ENCODE peak calls at places on chromosomes 16 and 17, in seven cellular contexts. U is GM12892, O is HepG2, D is K562, F is SK-N-SH, W is H1, N is GM12878. Q is an unnamed sample.

GRCh38 chr17:35709874-35710273 is 21.6 kb upstream of the RASL10B start:
- DNase-seq in U (no peak), O (no peak), D (no peak), F (no peak), W (no peak), N (no peak), Q (no peak)

GRCh38 chr17:56112086-56112485 is 41.2 kb upstream of the ANKFN1 start:
- DNase-seq in U (no peak), O (no peak), D (no peak), F (no peak), W (no peak), N (no peak), Q (no peak)

GRCh38 chr17:2214047-2214717 is 89.4 kb downstream of the SMG6 start:
- DNase-seq in U (no peak), O (no peak), D (peak), F (no peak), W (no peak), N (no peak), Q (no peak)

GRCh38 chr17:185445-186138 is 4.1 kb upstream of the DOC2B start:
- DNase-seq in U (no peak), O (no peak), D (no peak), F (no peak), W (no peak), N (no peak), Q (no peak)

GRCh38 chr17:81863833-81864768 is 3.8 kb upstream of the P4HB start:
- DNase-seq in U (no peak), O (no peak), D (no peak), F (peak), W (no peak), N (no peak), Q (no peak)

GRCh38 chr16:68335175-68335574 is 24.4 kb downstream of the PRMT7 start:
- DNase-seq in U (no peak), O (no peak), D (no peak), F (no peak), W (no peak), N (no peak), Q (no peak)

GRCh38 chr16:56932588-56933265 is 785 bp downstream of the HERPUD1 start:
- DNase-seq in U (no peak), O (peak), D (peak), F (peak), W (peak), N (no peak), Q (no peak)

GRCh38 chr17:45316271-45317112 is at the start of gene MAP3K14:
- DNase-seq in U (peak), O (peak), D (no peak), F (peak), W (peak), N (no peak), Q (no peak)

GRCh38 chr17:48215583-48216139 is 108.1 kb downstream of the SNX11 start:
- DNase-seq in U (no peak), O (peak), D (peak), F (peak), W (peak), N (no peak), Q (no peak)

GRCh38 chr17:28973414-28973813 is 22.1 kb upstream of the PHF12 start:
- DNase-seq in U (no peak), O (no peak), D (no peak), F (peak), W (no peak), N (no peak), Q (no peak)

GRCh38 chr17:37605813-37606505 is 3.3 kb downstream of the SYNRG start:
- DNase-seq in U (no peak), O (no peak), D (no peak), F (no peak), W (no peak), N (no peak), Q (no peak)

GRCh38 chr16:48392407-48392806 is 7.2 kb upstream of the SIAH1 start:
- DNase-seq in U (no peak), O (no peak), D (no peak), F (no peak), W (no peak), N (no peak), Q (no peak)

GRCh38 chr17:6930754-6931153 is 65.1 kb upstream of the ALOX12 start:
- DNase-seq in U (no peak), O (no peak), D (no peak), F (no peak), W (no peak), N (no peak), Q (no peak)

GRCh38 chr17:40290629-40291296 is 3.1 kb downstream of the CDC6 start:
- DNase-seq in U (no peak), O (peak), D (no peak), F (peak), W (no peak), N (no peak), Q (no peak)

GRCh38 chr16:80433617-80434016 is 107.2 kb upstream of the DYNLRB2 start:
- DNase-seq in U (no peak), O (no peak), D (no peak), F (no peak), W (no peak), N (no peak), Q (no peak)

GRCh38 chr17:55660171-55660886 is 62.3 kb downstream of the TMEM100 start:
- DNase-seq in U (no peak), O (peak), D (no peak), F (no peak), W (no peak), N (no peak), Q (no peak)

GRCh38 chr16:56625140-56625942 is at the start of gene MT1E:
- DNase-seq in U (no peak), O (peak), D (no peak), F (peak), W (peak), N (no peak), Q (no peak)

GRCh38 chr17:59830846-59831486 is 61.8 kb downstream of the TUBD1 start:
- DNase-seq in U (no peak), O (no peak), D (no peak), F (no peak), W (no peak), N (no peak), Q (no peak)

GRCh38 chr16:19696312-19696711 is 21.7 kb downstream of the KNOP1 start:
- DNase-seq in U (no peak), O (no peak), D (no peak), F (no peak), W (no peak), N (no peak), Q (no peak)

GRCh38 chr16:29007865-29008593 is 23.2 kb downstream of the LAT start:
- DNase-seq in U (no peak), O (no peak), D (peak), F (no peak), W (no peak), N (no peak), Q (no peak)

GRCh38 chr17:37147301-37147812 is 198.6 kb downstream of the AATF start:
- DNase-seq in U (peak), O (peak), D (no peak), F (no peak), W (no peak), N (peak), Q (peak)

GRCh38 chr17:45168991-45169752 is 7.5 kb downstream of the HEXIM2 start:
- DNase-seq in U (no peak), O (no peak), D (no peak), F (no peak), W (no peak), N (no peak), Q (no peak)

GRCh38 chr17:27861979-27862378 is 31.2 kb downstream of the LYRM9 start:
- DNase-seq in U (no peak), O (peak), D (no peak), F (no peak), W (no peak), N (no peak), Q (no peak)

GRCh38 chr17:7440113-7440822 is 956 bp downstream of the FGF11 start:
- DNase-seq in U (no peak), O (no peak), D (peak), F (peak), W (peak), N (no peak), Q (no peak)

GRCh38 chr16:77784441-77785356 is 3.7 kb upstream of the VAT1L start:
- DNase-seq in U (no peak), O (no peak), D (no peak), F (peak), W (no peak), N (no peak), Q (no peak)

GRCh38 chr16:70760221-70760620 is 40.7 kb downstream of the VAC14 start:
- DNase-seq in U (no peak), O (no peak), D (no peak), F (no peak), W (no peak), N (no peak), Q (no peak)

GRCh38 chr17:77543779-77544178 is 403.0 kb downstream of the SEC14L1 start:
- DNase-seq in U (no peak), O (no peak), D (no peak), F (no peak), W (no peak), N (no peak), Q (no peak)

DNA sequence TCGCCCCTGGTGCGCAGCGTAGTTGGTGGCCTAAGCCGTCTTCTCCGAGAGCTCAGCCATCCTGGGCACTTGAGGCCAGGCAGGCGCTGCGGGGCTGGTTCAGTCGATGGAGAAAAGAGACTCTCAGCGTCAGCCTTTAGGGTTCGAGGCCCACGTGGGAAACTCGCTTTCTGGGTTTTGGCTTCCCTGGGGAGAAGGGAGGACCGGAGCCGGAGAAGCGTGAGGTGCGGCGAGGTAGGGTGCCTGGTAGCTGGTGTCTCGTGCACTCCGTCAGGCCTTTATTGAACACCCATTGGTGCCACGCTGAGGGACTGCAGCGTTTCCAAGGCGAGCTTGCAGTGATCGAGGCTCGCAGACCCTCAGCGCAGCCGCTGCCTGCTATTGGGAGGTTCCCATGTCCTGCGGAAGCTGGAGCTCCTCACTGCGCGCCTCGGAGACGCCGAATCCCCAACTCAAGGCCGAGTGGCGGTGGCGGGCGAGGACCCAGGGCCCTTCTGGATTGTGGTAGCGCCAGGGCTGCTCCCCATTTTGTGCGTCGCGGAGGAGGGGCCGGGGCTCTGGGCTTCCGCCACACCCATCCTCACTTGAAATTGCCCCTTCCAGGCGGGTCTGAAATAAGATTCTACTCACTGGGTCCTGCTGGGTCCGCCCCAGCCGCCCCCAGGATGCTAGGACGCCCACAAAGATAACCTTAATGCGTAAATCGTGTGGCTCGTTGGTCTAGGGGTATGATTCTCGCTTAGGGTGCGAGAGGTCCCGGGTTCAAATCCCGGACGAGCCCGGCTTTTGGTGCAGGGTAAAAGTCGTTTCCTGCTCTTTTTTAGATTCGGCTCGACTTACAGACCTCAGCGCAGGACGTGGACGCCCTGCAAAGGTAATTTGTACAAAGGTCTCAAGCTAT is 1.2 kb downstream of the OR1F1 start:
- DNase-seq in U (peak), O (peak), D (peak), F (peak), W (peak), N (no peak), Q (peak)
- TF ChIP-seq TAF1 in U (no peak), O (no peak), D (no peak), F (no peak), W (peak), N (no peak), Q (no peak)

GRCh38 chr16:31488630-31489564 is 6.0 kb downstream of the SLC5A2 start:
- DNase-seq in U (no peak), O (no peak), D (no peak), F (no peak), W (no peak), N (no peak), Q (no peak)

GRCh38 chr16:31489616-31490584 is 7.0 kb downstream of the SLC5A2 start:
- DNase-seq in U (no peak), O (no peak), D (no peak), F (no peak), W (no peak), N (no peak), Q (no peak)

GRCh38 chr16:31486036-31486435 is 3.1 kb downstream of the SLC5A2 start:
- DNase-seq in U (no peak), O (no peak), D (no peak), F (no peak), W (no peak), N (no peak), Q (no peak)

GRCh38 chr16:31487076-31487719 is 4.3 kb downstream of the SLC5A2 start:
- DNase-seq in U (no peak), O (no peak), D (no peak), F (no peak), W (no peak), N (no peak), Q (no peak)

DNA sequence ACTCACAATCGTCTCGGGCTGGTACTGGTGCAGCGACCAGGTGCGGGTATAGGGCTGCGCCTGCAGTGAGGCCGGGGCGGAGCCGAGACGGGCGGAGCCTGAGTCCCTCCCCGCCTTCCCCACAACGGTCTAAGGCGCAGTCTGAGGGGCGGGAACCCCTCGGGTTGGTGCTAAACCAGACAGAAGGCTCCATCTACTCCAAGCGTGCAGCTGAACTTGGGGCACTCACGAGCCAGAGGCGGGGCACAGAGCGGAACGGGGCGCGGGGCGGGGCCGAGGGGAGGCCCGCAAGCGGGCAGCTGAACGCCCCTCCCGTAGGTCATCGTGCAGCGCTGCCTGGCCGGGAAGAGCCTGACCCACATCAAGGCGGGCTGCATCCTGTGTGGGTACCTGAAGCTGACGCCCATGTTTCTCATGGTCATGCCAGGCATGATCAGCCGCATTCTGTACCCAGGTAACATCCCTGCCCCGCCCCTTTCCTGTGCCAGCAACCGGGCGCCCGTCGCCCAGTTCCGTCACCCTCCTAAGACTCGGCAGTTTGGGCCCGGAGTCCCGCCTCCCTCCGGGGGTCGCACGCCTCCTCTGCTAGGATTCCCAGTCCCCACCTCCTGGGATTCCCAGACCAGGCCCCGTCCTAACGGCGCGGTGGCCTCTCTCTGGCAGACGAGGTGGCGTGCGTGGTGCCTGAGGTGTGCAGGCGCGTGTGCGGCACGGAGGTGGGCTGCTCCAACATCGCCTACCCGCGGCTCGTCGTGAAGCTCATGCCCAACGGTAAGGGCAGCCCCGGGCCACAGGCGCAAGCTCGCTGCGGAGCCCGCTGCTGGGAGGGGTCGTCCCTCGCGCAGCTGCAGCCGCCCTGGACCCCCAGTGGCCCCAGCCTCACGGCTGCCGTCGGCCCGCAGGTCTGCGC is 5.1 kb downstream of the SLC5A2 start:
- DNase-seq in U (peak), O (no peak), D (no peak), F (peak), W (peak), N (no peak), Q (peak)
- TF ChIP-seq TAF1 in U (no peak), O (no peak), D (no peak), F (no peak), W (peak), N (no peak), Q (no peak)

DNA sequence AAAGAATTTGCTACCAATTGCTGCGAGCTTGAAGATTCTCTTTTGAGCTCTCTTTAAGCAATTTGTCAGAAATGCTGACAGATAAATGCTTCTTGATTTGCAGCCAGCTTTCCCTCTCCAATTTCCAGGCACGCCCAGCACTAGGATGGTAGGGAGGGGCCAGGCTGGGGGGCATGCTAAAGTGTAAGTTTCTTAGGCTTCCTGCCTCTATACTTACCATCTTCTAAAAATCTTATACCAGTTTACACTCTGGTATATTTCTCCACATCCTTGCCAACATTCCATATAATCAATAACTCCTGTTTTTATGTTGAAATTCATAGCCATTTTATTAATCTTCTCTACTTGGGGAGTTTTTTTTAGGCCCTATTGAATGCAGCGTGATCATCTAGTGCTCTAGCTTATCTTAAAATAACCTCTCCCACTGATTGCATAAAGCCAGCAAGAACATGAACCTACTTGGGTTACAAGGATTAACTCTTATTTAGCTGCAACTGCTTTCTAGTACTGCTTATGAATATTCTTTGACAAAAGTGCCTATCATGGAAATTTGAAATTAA is 17.6 kb downstream of the ACSF2 start:
- DNase-seq in U (no peak), O (no peak), D (no peak), F (no peak), W (no peak), N (no peak), Q (no peak)
- TF ChIP-seq TAF1 in U (no peak), O (no peak), D (no peak), F (no peak), W (no peak), N (no peak), Q (no peak)

GRCh38 chr16:15961060-15961511 is 11.7 kb downstream of the ABCC1 start:
- DNase-seq in U (no peak), O (no peak), D (no peak), F (no peak), W (no peak), N (peak), Q (no peak)
- TF ChIP-seq TAF1 in U (no peak), O (no peak), D (no peak), F (no peak), W (no peak), N (no peak), Q (no peak)

DNA sequence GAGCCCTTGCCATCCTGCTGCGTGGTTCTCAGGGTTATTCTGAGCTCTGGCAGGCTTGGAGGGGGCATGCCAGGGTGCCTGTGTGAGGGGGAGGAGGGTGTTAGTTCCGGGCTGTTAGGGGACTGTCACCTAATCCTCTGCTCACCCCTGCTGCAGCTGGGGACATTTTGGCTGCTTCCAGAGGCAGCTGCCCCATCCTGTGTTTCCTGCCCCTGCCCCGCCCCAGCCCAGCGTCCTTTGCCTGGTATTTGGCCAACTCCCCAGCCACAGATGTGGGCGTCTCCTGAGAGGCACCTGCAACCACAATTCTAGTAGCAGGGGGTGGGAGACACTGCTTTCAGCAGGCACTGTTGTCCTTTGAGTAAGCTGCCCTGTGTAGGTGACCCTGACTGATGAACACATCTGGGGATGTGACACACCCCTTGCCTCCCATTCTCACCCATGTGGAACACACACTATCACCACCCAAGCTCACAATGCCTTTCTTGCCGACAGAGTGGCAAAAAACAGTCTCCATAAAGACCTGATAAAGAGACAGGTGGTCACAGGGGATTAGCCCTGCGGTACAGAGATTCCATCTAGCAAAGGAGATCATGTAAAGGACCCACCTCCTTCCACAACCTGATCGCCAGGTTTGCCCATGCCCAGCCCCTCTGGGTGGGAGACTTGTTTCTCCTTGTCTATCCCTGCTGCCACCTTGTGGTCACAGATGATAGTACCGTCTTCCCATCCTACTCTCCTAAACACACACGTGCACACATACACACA is at the start of gene CHRNE:
- DNase-seq in U (peak), O (peak), D (peak), F (peak), W (peak), N (peak), Q (peak)
- TF ChIP-seq TAF1 in U (no peak), O (no peak), D (no peak), F (no peak), W (no peak), N (no peak), Q (no peak)